ENCODE peak calls at places on chromosomes 3 and 15, in four cellular contexts. K is heart right ventricle, U is mammary epithelial cell, E is lower leg skin. S is an unnamed sample.

GRCh38 chr15:60396964-60397771 is 618 bp downstream of the ANXA2 start:
- DNase-seq in K (peak; percentile 75), E (peak; percentile 96), U (peak; percentile 77), S (peak; percentile 72)

GRCh38 chr3:29484633-29485032 is 203.8 kb downstream of the RBMS3 start:
- DNase-seq in U (no peak), K (no peak), E (no peak), S (no peak)

GRCh38 chr3:151404316-151404715 is 19.8 kb upstream of the P2RY12 start:
- DNase-seq in K (no peak), E (no peak), U (peak; percentile 54), S (peak; percentile 47)

GRCh38 chr3:117486709-117487394 is 777.3 kb downstream of the TUSC7 start:
- DNase-seq in K (no peak), E (no peak), U (no peak), S (no peak)

GRCh38 chr3:13069495-13069894 is 3.7 kb downstream of the IQSEC1 start:
- DNase-seq in E (no peak), U (no peak), K (no peak), S (no peak)

GRCh38 chr3:182787302-182788036 is 5.8 kb upstream of the ATP11B start:
- DNase-seq in U (no peak), E (no peak), K (no peak), S (no peak)

GRCh38 chr15:92724144-92724543 is 68.6 kb upstream of the FAM174B start:
- DNase-seq in K (no peak), E (no peak), U (no peak), S (no peak)

GRCh38 chr15:63848881-63849551 is 15.3 kb upstream of the HERC1 start:
- DNase-seq in E (no peak), K (no peak), U (no peak), S (no peak)

GRCh38 chr3:126380011-126380768 is 14.5 kb upstream of the CFAP100 start:
- DNase-seq in U (no peak), E (peak; percentile 83), K (no peak), S (no peak)

GRCh38 chr3:177493091-177493490 is 295.8 kb upstream of the TBL1XR1 start:
- DNase-seq in K (no peak), E (no peak), U (no peak), S (no peak)

GRCh38 chr3:133361435-133361834 is 38.4 kb upstream of the BFSP2 start:
- DNase-seq in K (no peak), E (no peak), U (no peak), S (no peak)

GRCh38 chr15:58423858-58424608 is 7.8 kb upstream of the LIPC start:
- DNase-seq in K (no peak), E (no peak), U (no peak), S (no peak)

GRCh38 chr3:189806171-189806951 is 175.2 kb downstream of the TP63 start:
- DNase-seq in U (no peak), E (no peak), K (no peak), S (no peak)

GRCh38 chr15:62128916-62129315 is 36.2 kb downstream of the C2CD4B start:
- DNase-seq in U (no peak), E (no peak), K (no peak), S (no peak)

GRCh38 chr15:70299931-70300858 is 202.5 kb upstream of the TLE3 start:
- DNase-seq in K (no peak), E (no peak), U (no peak), S (no peak)

GRCh38 chr3:110575702-110576101 is 495.9 kb upstream of the NECTIN3 start:
- DNase-seq in E (no peak), U (no peak), K (no peak), S (no peak)

GRCh38 chr3:155676252-155676981 is 68.5 kb downstream of the PLCH1 start:
- DNase-seq in K (peak; percentile 10), U (peak; percentile 53), E (no peak), S (peak; percentile 63)

GRCh38 chr15:101303408-101303807 is 8.4 kb upstream of the SNRPA1 start:
- DNase-seq in U (no peak), E (peak; percentile 61), K (no peak), S (no peak)

GRCh38 chr3:141878326-141878725 is 1.9 kb downstream of the ATP1B3 start:
- DNase-seq in E (no peak), U (no peak), K (no peak), S (no peak)

GRCh38 chr15:90211009-90211408 is 9.9 kb downstream of the SEMA4B start:
- DNase-seq in E (no peak), U (no peak), K (no peak), S (no peak)

GRCh38 chr15:29854413-29854812 is 32.1 kb upstream of the TJP1 start:
- DNase-seq in E (no peak), K (no peak), U (peak; percentile 54), S (peak; percentile 21)

GRCh38 chr3:12947504-12948369 is 106.4 kb upstream of the RPL32 start:
- DNase-seq in K (no peak), U (peak; percentile 43), E (peak; percentile 91), S (peak; percentile 61)

GRCh38 chr3:185824467-185825378 is at the start of gene IGF2BP2:
- DNase-seq in U (peak; percentile 83), K (peak; percentile 49), E (peak; percentile 93), S (peak; percentile 80)

GRCh38 chr3:11145888-11146287 is 8.4 kb upstream of the HRH1 start:
- DNase-seq in K (no peak), E (no peak), U (peak; percentile 89), S (peak; percentile 85)

DNA sequence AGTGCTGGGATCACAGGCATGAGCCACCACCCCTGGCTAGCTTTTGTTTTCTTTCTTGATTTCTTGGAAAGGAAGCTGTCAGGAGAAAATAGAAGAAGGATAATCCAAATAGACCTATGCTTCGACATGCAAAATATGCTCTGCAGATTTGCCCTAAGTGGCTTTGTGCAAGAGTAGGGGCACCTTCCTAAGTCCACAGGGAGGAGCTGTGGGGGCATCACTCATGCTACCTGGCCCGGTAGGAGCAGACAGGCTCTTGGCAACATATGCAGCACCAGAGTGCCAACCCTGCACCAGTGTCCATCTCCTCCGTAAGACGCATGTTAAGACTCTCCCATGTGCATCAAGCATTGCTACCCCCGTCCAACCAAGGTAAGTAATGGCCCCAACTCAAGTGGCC is 190.7 kb upstream of the UBE2E1 start:
- DNase-seq in U (no peak), E (no peak), K (no peak), S (no peak)
- TF ChIP-seq CTCF in U (no peak), E (no peak), K (no peak), S (no peak)

DNA sequence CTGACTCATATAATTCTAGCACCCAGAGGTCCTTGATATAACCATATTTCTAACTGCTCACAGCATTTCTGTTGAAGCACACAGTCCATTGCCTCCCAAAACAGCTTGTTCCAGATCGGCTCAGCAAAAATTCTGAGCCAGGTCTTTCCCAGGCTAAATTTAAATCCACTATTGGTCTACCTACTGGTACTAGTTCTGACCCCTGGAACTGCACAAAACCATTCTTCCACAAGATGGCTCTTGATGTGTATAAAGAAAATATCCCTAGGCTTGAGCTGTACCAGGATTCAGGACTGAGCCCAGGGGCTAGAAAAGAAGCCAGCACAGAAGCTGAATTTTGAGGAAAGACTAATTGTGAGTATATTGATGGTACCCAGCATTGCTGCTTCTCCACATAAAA is 75.4 kb upstream of the ABHD17C start:
- DNase-seq in U (peak; percentile 24), K (no peak), E (no peak), S (peak; percentile 28)
- TF ChIP-seq CTCF in U (peak; percentile 41), K (peak; percentile 35), E (no peak), S (peak; percentile 53)

GRCh38 chr3:195582947-195583346 is 793 bp downstream of the APOD start:
- DNase-seq in U (no peak), K (no peak), E (no peak), S (no peak)
- TF ChIP-seq CTCF in U (no peak), K (peak; percentile 7), E (no peak), S (no peak)

DNA sequence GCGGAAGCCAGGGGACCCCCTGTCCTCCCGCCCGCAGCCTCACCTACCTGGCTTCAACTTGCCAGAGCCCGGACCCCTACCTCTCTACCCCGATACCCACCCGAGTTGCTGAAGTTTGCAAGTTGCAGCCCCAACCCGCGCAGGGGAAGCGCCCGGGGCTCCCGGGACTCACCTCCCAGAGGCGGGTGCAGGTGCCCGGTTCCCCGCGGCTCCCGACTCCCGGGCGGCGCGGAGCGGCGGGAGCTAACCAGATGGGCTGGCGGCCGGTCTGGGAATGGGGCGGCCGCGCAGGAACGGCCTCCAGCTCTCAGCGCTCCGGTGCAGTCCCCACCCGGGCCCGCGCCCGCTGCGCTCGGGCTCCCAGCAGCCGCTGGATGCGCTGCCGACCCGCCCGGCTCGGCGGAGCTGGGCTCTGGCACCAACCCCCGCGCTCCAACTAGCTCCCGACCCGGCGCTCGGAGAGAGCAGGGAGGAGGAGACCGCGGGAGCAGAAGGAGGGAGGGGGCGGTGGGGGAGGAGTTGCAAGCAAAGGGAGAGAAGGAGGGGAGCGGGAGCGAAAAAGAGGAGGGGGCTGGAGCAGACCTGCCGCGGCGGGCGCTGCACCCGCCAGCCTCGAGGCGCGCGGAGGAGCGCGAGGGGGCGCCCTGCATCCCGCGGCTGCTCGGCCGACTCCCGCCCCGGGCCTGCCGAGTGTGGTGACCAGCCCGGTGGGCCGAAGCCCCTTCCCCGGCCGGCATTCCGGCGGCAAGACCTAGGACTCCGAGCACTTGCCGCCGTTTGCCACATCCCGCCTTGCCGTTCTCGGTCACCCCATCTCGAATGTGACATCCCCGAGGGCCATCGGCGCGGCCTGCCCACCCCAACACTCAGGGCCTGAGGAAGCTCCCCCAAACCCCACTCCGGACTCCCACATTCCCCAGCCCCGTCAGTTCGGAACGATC is at the start of gene SEMA5B:
- DNase-seq in U (peak; percentile 39), E (peak; percentile 84), K (peak; percentile 29), S (no peak)
- TF ChIP-seq CTCF in U (peak; percentile 37), E (no peak), K (peak; percentile 50), S (peak; percentile 41)

GRCh38 chr15:72588096-72588495 is 66.4 kb upstream of the GOLGA6B start:
- DNase-seq in E (no peak), U (no peak), K (no peak), S (no peak)

GRCh38 chr15:72584006-72584405 is 70.5 kb upstream of the GOLGA6B start:
- DNase-seq in U (no peak), K (no peak), E (no peak), S (peak; percentile 22)

GRCh38 chr15:72585025-72585424 is 69.5 kb upstream of the GOLGA6B start:
- DNase-seq in K (no peak), U (no peak), E (no peak), S (no peak)

GRCh38 chr15:72590427-72590826 is 64.1 kb upstream of the GOLGA6B start:
- DNase-seq in E (no peak), K (no peak), U (no peak), S (no peak)

GRCh38 chr15:72585659-72586058 is 68.8 kb upstream of the GOLGA6B start:
- DNase-seq in K (no peak), U (peak; percentile 8), E (no peak), S (peak; percentile 15)
- TF ChIP-seq CTCF in K (no peak), U (peak; percentile 40), E (no peak), S (peak; percentile 61)

DNA sequence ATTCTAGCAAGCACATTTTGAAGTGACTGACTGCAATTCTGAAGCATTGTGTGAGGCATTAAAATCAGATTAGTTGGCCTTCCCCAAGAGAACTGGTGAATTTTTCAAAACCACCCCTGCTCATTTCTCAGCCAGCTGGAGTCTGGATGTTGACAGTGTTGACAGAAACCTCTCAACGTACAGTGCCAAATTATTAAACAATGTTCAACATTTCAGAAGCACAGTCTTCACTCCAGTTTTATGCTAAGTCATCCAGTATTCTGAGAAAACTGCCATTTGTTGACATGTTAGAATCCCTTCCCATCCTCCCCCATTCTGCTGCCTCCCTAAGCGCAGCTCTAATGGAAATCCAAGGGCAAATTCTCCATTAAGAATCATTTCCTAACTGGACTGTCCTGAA is 369.3 kb upstream of the TRIM42 start:
- DNase-seq in U (no peak), K (no peak), E (no peak), S (no peak)
- TF ChIP-seq CTCF in U (no peak), K (no peak), E (no peak), S (no peak)